ENCODE peak calls at places on chromosomes 1 and 21, in six cellular contexts. P is lower lobe of right lung, R is MM.1S, G is endodermal cell, W is mammary epithelial cell, O is mesenchymal stem cell. T is an unnamed sample.

GRCh38 chr1:170085089-170085488 is 10.6 kb upstream of the KIFAP3 start:
- DNase-seq in O (no peak), P (no peak), G (no peak), R (no peak), W (peak), T (no peak)

GRCh38 chr1:54904476-54905048 is 17.6 kb upstream of the DHCR24 start:
- DNase-seq in O (peak), P (no peak), W (peak), R (no peak), G (no peak), T (no peak)

GRCh38 chr1:43836267-43836951 is 97.2 kb upstream of the ARTN start:
- DNase-seq in O (no peak), R (peak), G (no peak), P (peak), W (peak), T (peak)

GRCh38 chr21:44525431-44526095 is 14.4 kb downstream of the KRTAP10-1 start:
- DNase-seq in P (no peak), O (no peak), W (no peak), R (no peak), G (no peak), T (peak)

GRCh38 chr1:110576441-110576840 is 29.7 kb downstream of the KCNA2 start:
- DNase-seq in W (no peak), R (no peak), O (no peak), G (no peak), P (no peak), T (no peak)

GRCh38 chr1:7223334-7224080 is 438.3 kb downstream of the CAMTA1 start:
- DNase-seq in W (peak), G (no peak), P (no peak), O (peak), R (no peak), T (no peak)

GRCh38 chr21:43854773-43855633 is 10.0 kb upstream of the AGPAT3 start:
- DNase-seq in P (peak), G (no peak), R (peak), W (no peak), O (peak), T (no peak)

GRCh38 chr1:235865565-235866206 is 1.0 kb downstream of the LYST start:
- DNase-seq in O (no peak), W (no peak), P (no peak), G (no peak), R (no peak), T (no peak)

GRCh38 chr1:212152308-212152693 is 116.8 kb downstream of the DTL start:
- DNase-seq in P (no peak), G (no peak), W (no peak), O (no peak), R (no peak), T (no peak)

GRCh38 chr1:204286841-204287387 is 72.8 kb downstream of the PLEKHA6 start:
- DNase-seq in W (peak), P (peak), O (peak), R (peak), G (no peak), T (no peak)

GRCh38 chr1:218665216-218665615 is 320.1 kb downstream of the TGFB2 start:
- DNase-seq in W (no peak), P (no peak), O (peak), R (no peak), G (no peak), T (peak)

GRCh38 chr1:103461171-103462105 is 64.1 kb upstream of the RNPC3 start:
- DNase-seq in W (peak), O (peak), R (peak), G (no peak), P (no peak), T (no peak)

GRCh38 chr1:40404670-40405462 is 31.3 kb downstream of the SMAP2 start:
- DNase-seq in W (peak), G (no peak), O (peak), R (peak), P (no peak), T (no peak)

GRCh38 chr1:23524716-23525401 is 6.2 kb downstream of the E2F2 start:
- DNase-seq in W (no peak), O (no peak), R (peak), P (no peak), G (no peak), T (no peak)

GRCh38 chr1:156487862-156488261 is 12.7 kb downstream of the MEF2D start:
- DNase-seq in O (no peak), G (no peak), R (peak), W (peak), P (no peak), T (no peak)

GRCh38 chr1:235952950-235953615 is 86.4 kb upstream of the LYST start:
- DNase-seq in G (no peak), R (no peak), W (peak), P (no peak), O (peak), T (no peak)

GRCh38 chr1:92749024-92749634 is 35.8 kb downstream of the EVI5 start:
- DNase-seq in G (peak), W (peak), P (no peak), O (peak), R (peak), T (no peak)

GRCh38 chr1:48061162-48062136 is 64.3 kb upstream of the TRABD2B start:
- DNase-seq in O (peak), P (no peak), W (peak), G (peak), R (peak), T (no peak)

GRCh38 chr1:242185728-242186127 is 186.8 kb upstream of the MAP1LC3C start:
- DNase-seq in P (no peak), R (no peak), W (no peak), G (no peak), O (no peak), T (no peak)

GRCh38 chr1:62306065-62306464 is 13.2 kb downstream of the KANK4 start:
- DNase-seq in P (no peak), W (no peak), G (no peak), R (no peak), O (no peak), T (no peak)

GRCh38 chr21:34133802-34134201 is 60.4 kb downstream of the MRPS6 start:
- DNase-seq in O (no peak), W (no peak), G (no peak), P (no peak), R (no peak), T (no peak)

GRCh38 chr1:209708297-209708696 is 3.7 kb downstream of the HSD11B1 start:
- DNase-seq in P (no peak), W (no peak), R (no peak), O (no peak), G (no peak), T (no peak)

GRCh38 chr21:34606621-34607020 is 8.3 kb downstream of the RCAN1 start:
- DNase-seq in O (no peak), P (no peak), G (peak), W (no peak), R (no peak), T (no peak)

GRCh38 chr21:31728191-31728590 is 3.7 kb downstream of the SCAF4 start:
- DNase-seq in G (no peak), O (no peak), W (no peak), P (no peak), R (no peak), T (no peak)

GRCh38 chr1:234608026-234608719 is 1.8 kb downstream of the IRF2BP2 start:
- DNase-seq in G (peak), P (peak), R (peak), O (peak), W (peak), T (peak)

GRCh38 chr1:153649867-153650235 is 8.7 kb upstream of the SNAPIN start:
- DNase-seq in R (no peak), O (no peak), W (no peak), P (no peak), G (no peak), T (peak)

GRCh38 chr1:53398585-53399365 is 60.4 kb upstream of the DMRTB1 start:
- DNase-seq in W (no peak), G (peak), P (no peak), R (no peak), O (no peak), T (no peak)

GRCh38 chr1:185439727-185440415 is 122.8 kb upstream of the IVNS1ABP start:
- DNase-seq in P (no peak), O (peak), G (no peak), W (peak), R (no peak), T (no peak)

GRCh38 chr1:17158961-17159360 is 39.7 kb upstream of the PADI2 start:
- DNase-seq in G (no peak), P (no peak), O (no peak), R (no peak), W (no peak), T (no peak)

GRCh38 chr1:245475961-245476522 is 321.3 kb downstream of the KIF26B start:
- DNase-seq in R (no peak), P (no peak), W (no peak), G (no peak), O (peak), T (no peak)

GRCh38 chr1:211752317-211752716 is 76.9 kb upstream of the NEK2 start:
- DNase-seq in G (no peak), O (no peak), R (no peak), P (no peak), W (no peak), T (no peak)

GRCh38 chr1:168110896-168111545 is 25.7 kb downstream of the GPR161 start:
- DNase-seq in P (no peak), G (peak), W (peak), R (no peak), O (no peak), T (no peak)

GRCh38 chr1:45359882-45360513 is 19.8 kb upstream of the MUTYH start:
- DNase-seq in R (peak), O (peak), W (peak), G (peak), P (no peak), T (peak)

GRCh38 chr1:228104526-228105251 is 1.6 kb upstream of the C1orf35 start:
- DNase-seq in R (no peak), W (no peak), P (no peak), G (peak), O (no peak), T (no peak)

DNA sequence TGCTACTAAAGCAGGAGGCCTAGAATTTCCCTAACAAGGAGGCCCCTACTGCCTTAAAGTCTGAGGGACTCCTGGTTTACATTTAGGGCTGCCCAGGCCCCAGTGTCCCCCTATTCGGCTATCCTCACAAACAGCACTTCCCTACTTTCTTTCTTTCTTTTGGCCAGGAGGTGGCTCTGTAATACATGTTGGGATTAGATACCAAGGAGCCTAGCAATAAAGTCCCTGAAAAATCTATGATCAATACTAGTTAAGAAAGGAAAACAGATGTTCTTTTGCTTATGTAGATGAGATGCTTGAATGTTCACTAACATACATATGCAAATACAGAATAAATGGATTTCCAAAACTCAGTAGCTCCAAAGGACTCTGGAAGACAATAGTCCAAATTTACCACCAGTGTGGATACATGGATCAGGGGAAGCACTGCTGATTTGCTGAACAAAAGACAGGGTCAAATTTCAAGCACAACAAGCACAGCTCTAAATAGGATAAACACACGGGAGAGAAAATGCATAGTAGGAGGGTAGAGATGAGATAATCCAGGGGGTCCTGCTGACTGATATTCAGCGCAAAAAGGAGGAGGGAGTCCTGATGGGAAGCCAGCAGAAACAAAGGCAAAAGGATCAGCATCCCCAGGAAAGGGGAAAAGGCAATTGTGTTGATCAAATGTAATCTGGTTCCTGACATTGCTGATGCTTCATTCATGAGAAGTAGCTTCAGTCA is 240.0 kb downstream of the NUF2 start:
- DNase-seq in P (no peak), W (no peak), G (peak), O (peak), R (peak), T (no peak)
- H3K27ac ChIP-seq in P (no peak), W (no peak), G (peak), O (no peak), R (no peak), T (no peak)

GRCh38 chr1:108722292-108722691 is 9.6 kb downstream of the FNDC7 start:
- DNase-seq in P (no peak), G (no peak), R (peak), O (peak), W (no peak), T (no peak)
- H3K27ac ChIP-seq in P (no peak), G (no peak), R (peak), O (no peak), W (no peak), T (peak)

DNA sequence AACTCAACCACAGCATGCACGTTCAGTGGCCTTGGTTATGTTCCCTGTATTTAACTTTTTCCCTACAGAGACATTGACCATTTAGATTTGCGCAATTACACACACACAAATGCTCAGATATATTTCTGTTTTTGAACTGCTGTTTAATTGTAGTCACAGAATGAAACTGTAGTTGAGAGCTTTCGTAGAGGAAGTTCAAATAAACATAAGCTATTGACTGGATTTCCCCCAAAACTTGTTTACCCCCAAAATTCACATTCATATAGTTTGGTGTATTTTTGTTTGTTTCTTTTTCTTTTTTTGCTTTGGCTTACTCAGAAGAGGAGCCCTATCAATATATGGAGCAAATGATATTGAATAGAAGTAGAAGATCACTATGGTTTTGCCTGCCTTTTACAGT is 921.0 kb downstream of the ADGRL2 start:
- DNase-seq in W (no peak), O (no peak), R (peak), P (no peak), G (no peak), T (no peak)
- H3K27ac ChIP-seq in W (no peak), O (no peak), R (no peak), P (no peak), G (no peak), T (no peak)

GRCh38 chr1:49576327-49576901 is 447.3 kb downstream of the AGBL4 start:
- DNase-seq in G (no peak), P (no peak), W (no peak), R (no peak), O (no peak), T (no peak)
- H3K27ac ChIP-seq in G (no peak), P (no peak), W (no peak), R (no peak), O (no peak), T (no peak)

DNA sequence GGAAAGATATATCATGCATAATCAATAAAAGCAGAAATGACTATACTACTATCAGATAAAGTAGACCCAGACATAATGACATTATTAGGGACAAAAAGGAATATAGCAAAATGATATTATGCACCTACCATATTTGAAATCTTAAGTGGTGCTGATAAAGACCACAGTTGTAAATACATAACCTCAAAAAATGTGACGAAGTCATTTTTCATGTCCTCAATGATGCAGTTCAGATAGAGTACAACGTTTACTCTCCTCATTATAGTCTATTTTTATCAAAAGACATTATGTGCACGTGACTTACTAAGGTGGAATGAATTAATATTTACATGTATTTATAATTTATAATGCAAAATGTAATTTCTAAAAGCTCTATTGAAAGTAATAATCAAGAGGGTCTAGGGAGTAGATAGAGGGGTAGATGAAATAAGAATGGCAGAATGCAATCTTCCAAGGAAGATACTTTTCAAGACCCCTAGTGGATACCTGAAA is 61.7 kb upstream of the TNFSF4 start:
- DNase-seq in W (no peak), P (no peak), R (no peak), O (no peak), G (no peak), T (no peak)
- H3K27ac ChIP-seq in W (no peak), P (no peak), R (no peak), O (no peak), G (no peak), T (no peak)

T was measured in tibial artery.